ENCODE peak calls at places on chromosome 18, in nine cellular contexts. G is gastrocnemius medialis, T is esophagus muscularis mucosa, S is heart left ventricle, P is A549, W is HCT116, J is Peyer's patch, V is adrenal gland, M is body of pancreas. Z is an unnamed sample.

GRCh38 chr18:36942264-36942663 is 113.3 kb downstream of the KIAA1328 start:
- DNase-seq in G (no peak), T (no peak), S (no peak), P (peak), W (peak), J (no peak), V (no peak), M (no peak), Z (no peak)

GRCh38 chr18:45639424-45639823 is 24.1 kb downstream of the SLC14A2 start:
- DNase-seq in G (no peak), T (no peak), S (no peak), P (no peak), W (no peak), J (no peak), V (no peak), M (no peak), Z (no peak)

GRCh38 chr18:56841836-56842235 is 190.7 kb downstream of the WDR7 start:
- DNase-seq in G (no peak), T (no peak), S (no peak), P (no peak), W (no peak), J (no peak), V (no peak), M (no peak), Z (no peak)

GRCh38 chr18:31661965-31662364 is 22.4 kb downstream of the B4GALT6 start:
- DNase-seq in G (no peak), T (no peak), S (no peak), P (no peak), W (no peak), J (no peak), V (no peak), M (no peak), Z (no peak)

GRCh38 chr18:76922107-76922506 is 99.8 kb downstream of the ZNF236 start:
- DNase-seq in G (peak), T (no peak), S (no peak), P (peak), W (peak), J (peak), V (peak), M (peak), Z (no peak)

GRCh38 chr18:58860747-58861224 is 3.9 kb upstream of the ZNF532 start:
- DNase-seq in G (no peak), T (no peak), S (no peak), P (no peak), W (no peak), J (no peak), V (no peak), M (no peak), Z (no peak)

GRCh38 chr18:3826021-3826420 is 376.0 kb downstream of the TGIF1 start:
- DNase-seq in G (no peak), T (no peak), S (no peak), P (no peak), W (no peak), J (no peak), V (no peak), M (no peak), Z (no peak)

GRCh38 chr18:72674710-72675109 is 130.6 kb upstream of the CBLN2 start:
- DNase-seq in G (no peak), T (no peak), S (no peak), P (no peak), W (no peak), J (no peak), V (no peak), M (no peak), Z (no peak)

GRCh38 chr18:77124452-77124922 is 8.1 kb downstream of the MBP start:
- DNase-seq in G (no peak), T (no peak), S (no peak), P (no peak), W (no peak), J (peak), V (no peak), M (no peak), Z (no peak)

GRCh38 chr18:27921904-27922541 is 254.9 kb downstream of the CDH2 start:
- DNase-seq in G (no peak), T (no peak), S (no peak), P (peak), W (peak), J (no peak), V (no peak), M (peak), Z (no peak)

GRCh38 chr18:22773944-22774343 is 159.2 kb upstream of the RBBP8 start:
- DNase-seq in G (no peak), T (no peak), S (no peak), P (no peak), W (no peak), J (no peak), V (no peak), M (no peak), Z (no peak)

GRCh38 chr18:40897884-40898283 is 1057.2 kb upstream of the PIK3C3 start:
- DNase-seq in G (no peak), T (no peak), S (no peak), P (no peak), W (no peak), J (no peak), V (no peak), M (no peak), Z (no peak)

GRCh38 chr18:56851774-56852173 is 200.6 kb downstream of the WDR7 start:
- DNase-seq in G (no peak), T (no peak), S (no peak), P (no peak), W (no peak), J (no peak), V (no peak), M (no peak), Z (no peak)

DNA sequence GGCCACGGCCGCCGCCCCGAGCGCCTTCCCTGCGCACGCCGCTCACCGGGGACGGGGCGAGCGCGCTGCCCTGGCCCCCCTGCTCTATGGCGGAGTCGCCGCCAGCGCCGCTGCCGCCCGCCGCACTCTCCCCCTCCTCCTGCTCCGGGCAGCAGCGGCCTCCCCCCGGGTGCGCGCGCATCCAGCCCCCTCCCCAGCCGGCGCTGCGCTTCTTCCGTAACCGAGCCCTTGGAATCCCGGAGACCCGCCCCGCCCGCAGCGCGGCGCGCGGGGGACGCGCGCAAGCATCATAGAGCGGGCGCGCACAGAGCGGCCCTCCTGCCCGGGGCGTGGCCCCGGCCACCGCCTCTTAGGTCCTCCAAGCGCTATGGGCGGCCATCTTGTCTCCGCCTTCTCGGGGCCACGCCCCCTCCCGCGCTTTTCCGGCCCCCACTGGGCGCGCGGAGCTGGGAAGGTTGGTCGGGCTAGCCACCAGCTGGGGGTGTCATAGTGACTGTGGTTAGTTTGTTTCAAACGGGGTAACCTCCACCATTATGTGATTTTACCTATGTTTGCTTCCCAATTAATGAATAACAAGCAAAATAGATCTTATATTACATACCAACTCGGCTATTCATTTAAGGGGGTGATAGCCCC is at the start of gene MBD2:
- DNase-seq in G (peak), T (peak), S (peak), P (peak), W (peak), J (peak), V (peak), M (peak), Z (peak)
- TF ChIP-seq POLR2A in G (peak), T (no peak), S (peak), P (peak), W (peak), J (peak), V (peak), M (peak), Z (peak)

GRCh38 chr18:79569720-79570119 is 109.9 kb upstream of the CTDP1 start:
- DNase-seq in G (no peak), T (no peak), S (peak), P (no peak), W (no peak), J (no peak), V (no peak), M (peak), Z (peak)
- H3K4me3 ChIP-seq in G (no peak), T (no peak), S (no peak), P (no peak), W (peak), J (no peak), V (no peak), M (no peak), Z (no peak)

DNA sequence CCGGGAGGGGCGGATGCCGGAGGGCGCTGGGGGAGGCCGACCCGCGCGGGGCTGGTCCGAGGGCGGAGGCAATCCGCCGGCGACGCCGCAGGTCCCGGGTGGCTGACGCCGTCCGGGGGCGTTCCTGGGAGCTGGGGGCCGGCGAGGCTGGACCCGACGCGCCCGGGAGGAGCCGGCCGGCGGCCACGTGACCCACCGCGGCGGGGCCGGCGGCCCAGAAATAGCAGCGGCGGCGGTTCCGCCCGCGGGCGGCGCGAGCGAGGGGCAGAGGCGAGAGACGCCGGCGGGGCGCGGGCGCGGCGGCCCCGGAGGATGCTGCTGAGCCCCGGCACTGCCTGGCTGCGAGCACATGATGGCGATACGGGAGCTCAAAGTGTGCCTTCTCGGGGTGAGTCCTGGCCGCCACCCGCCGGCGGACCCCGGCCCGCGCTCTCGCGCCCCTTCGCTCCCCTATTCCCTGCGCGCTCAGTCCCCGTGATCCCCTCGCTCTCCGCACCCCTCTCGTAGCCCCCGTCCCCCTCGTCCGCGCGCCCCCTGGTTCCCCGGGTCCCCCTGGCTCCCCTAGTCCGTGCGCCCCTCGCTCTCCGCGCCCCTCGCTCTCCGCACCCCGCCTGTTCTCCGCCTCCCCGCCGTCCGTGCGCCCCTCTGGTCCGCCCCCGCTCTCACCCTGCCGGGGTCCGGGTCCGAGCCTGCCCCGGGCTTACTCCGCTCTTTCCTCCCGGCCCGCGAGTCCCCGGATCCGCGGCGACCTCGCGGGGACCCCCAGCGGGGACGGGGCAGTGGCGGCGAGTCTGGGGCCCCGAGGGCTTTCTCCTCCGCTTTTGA is at the start of gene RAB31:
- DNase-seq in G (peak), T (no peak), S (peak), P (peak), W (no peak), J (peak), V (peak), M (peak), Z (peak)
- TF ChIP-seq POLR2A in G (peak), T (no peak), S (peak), P (peak), W (peak), J (peak), V (peak), M (no peak), Z (peak)

DNA sequence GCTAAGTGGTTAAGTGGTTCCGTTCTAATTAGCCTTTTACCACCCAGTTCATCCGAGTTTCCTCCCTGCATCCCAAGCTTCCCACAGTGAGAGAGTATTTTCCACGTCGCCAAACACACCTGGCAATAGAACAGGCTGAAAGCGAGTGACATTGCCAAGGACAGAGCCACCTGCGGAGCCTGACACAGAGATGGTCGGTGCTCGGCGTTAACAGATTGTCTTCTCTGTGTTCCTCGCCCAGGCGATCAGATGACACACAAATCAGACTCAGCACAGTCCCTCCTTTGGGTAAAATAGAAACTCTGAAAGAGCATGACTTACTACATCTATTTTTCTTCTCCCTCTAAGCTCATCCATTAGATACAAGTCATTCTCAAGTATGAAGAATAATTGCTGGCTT is 107.7 kb downstream of the CD226 start:
- DNase-seq in G (no peak), T (no peak), S (no peak), P (no peak), W (no peak), J (no peak), V (no peak), M (no peak), Z (no peak)
- H3K4me3 ChIP-seq in G (no peak), T (no peak), S (no peak), P (no peak), W (no peak), J (no peak), V (no peak), M (no peak), Z (no peak)

GRCh38 chr18:8800041-8800441 is 94.7 kb downstream of the MTCL1 start:
- DNase-seq in G (peak), T (no peak), S (no peak), P (no peak), W (no peak), J (no peak), V (no peak), M (peak), Z (no peak)

GRCh38 chr18:8800876-8801262 is 95.5 kb downstream of the MTCL1 start:
- DNase-seq in G (no peak), T (no peak), S (no peak), P (no peak), W (no peak), J (no peak), V (no peak), M (no peak), Z (no peak)

GRCh38 chr18:8800445-8800844 is 95.1 kb downstream of the MTCL1 start:
- DNase-seq in G (no peak), T (no peak), S (no peak), P (peak), W (peak), J (no peak), V (no peak), M (no peak), Z (peak)

GRCh38 chr18:8802031-8802679 is 96.8 kb downstream of the MTCL1 start:
- DNase-seq in G (no peak), T (no peak), S (no peak), P (no peak), W (no peak), J (no peak), V (no peak), M (no peak), Z (no peak)

DNA sequence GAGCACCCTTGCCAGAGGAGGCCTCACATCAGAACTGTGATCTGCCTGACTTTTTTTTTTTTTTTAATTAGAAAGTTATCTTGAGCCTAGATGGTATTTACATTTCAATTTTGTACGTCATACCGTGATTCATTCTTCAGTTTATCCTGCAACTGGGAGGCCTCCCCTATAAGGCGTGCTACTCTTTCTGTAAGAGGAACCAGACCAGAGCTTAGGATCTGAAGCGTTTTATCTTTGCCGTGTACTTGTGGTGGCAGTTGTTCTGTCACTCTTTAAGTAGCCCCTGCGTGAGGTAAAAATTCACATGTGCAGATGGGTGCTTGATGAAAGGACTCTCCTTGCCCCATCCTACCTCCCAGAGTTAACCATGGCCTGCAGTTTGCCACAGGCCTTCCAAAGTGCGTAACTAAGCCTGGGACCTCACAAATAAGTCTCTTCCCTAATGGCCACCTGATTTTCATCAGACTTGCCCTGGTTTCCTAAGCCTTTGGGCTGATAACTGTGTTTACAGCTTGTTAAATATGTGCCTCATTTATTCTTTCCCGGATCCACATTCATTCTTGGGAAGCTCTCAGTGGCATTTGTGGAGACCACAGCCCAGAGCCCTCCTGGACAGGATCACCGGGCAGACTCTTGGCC is 96.0 kb downstream of the MTCL1 start:
- DNase-seq in G (no peak), T (no peak), S (no peak), P (no peak), W (no peak), J (no peak), V (no peak), M (no peak), Z (no peak)
- TF ChIP-seq POLR2A in G (no peak), T (no peak), S (no peak), P (no peak), W (no peak), J (no peak), V (no peak), M (no peak), Z (no peak)

GRCh38 chr18:55384551-55385275 is 203.3 kb downstream of the TCF4 start:
- DNase-seq in G (no peak), T (no peak), S (no peak), P (no peak), W (no peak), J (peak), V (peak), M (no peak), Z (no peak)

GRCh38 chr18:55386545-55386944 is 201.4 kb downstream of the TCF4 start:
- DNase-seq in G (no peak), T (no peak), S (no peak), P (no peak), W (no peak), J (no peak), V (no peak), M (no peak), Z (no peak)

GRCh38 chr18:55385770-55386169 is 202.2 kb downstream of the TCF4 start:
- DNase-seq in G (no peak), T (no peak), S (no peak), P (no peak), W (no peak), J (no peak), V (no peak), M (no peak), Z (no peak)

GRCh38 chr18:55382277-55382805 is 205.7 kb downstream of the TCF4 start:
- DNase-seq in G (no peak), T (no peak), S (no peak), P (no peak), W (no peak), J (no peak), V (no peak), M (no peak), Z (no peak)

DNA sequence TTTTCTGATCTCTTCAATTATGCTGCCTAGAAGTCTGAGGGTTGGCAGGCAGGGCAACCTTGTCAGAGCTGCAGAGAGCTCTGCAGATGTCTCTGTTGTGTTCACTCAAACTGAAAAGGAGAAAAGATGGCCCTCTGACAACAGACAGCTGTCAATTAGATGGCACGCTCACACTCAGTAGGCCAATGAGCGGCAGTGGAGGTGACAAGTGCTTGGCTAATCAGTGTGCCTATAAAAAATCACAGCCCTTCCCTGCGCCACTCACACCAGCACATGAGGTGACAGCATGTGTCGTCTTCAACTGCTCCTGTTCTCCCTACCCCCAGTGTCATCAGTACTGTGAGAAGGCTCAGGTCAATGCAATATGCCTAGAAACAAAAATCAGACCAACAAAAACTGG is 203.9 kb downstream of the TCF4 start:
- DNase-seq in G (no peak), T (no peak), S (no peak), P (no peak), W (no peak), J (no peak), V (no peak), M (no peak), Z (no peak)
- H3K4me3 ChIP-seq in G (no peak), T (no peak), S (no peak), P (no peak), W (no peak), J (no peak), V (no peak), M (no peak), Z (no peak)

Z was measured in ovary.